ENCODE peak calls at places on chromosomes 13 and 19, in four cellular contexts. C is HL-60, Q is H1, R is HepG2. W is an unnamed sample.

GRCh38 chr19:17026706-17027427 is at the start of gene CPAMD8:
- DNase-seq in R (no peak), C (no peak), Q (no peak), W (peak)

GRCh38 chr13:51689597-51689996 is 105.3 kb downstream of the WDFY2 start:
- DNase-seq in R (peak), C (no peak), Q (no peak), W (no peak)

GRCh38 chr19:49701271-49701786 is 10.4 kb downstream of the CPT1C start:
- DNase-seq in Q (no peak), C (no peak), R (no peak), W (peak)

GRCh38 chr19:33677745-33678426 is 56.1 kb downstream of the CHST8 start:
- DNase-seq in C (no peak), Q (no peak), R (no peak), W (no peak)

GRCh38 chr19:40733149-40733548 is 16.2 kb downstream of the ITPKC start:
- DNase-seq in Q (no peak), C (no peak), R (no peak), W (no peak)

GRCh38 chr19:29804493-29804892 is 7.3 kb upstream of the CCNE1 start:
- DNase-seq in C (no peak), Q (no peak), R (no peak), W (no peak)

GRCh38 chr19:12789098-12789903 is 2.0 kb upstream of the JUNB start:
- DNase-seq in Q (no peak), R (no peak), C (no peak), W (no peak)

GRCh38 chr19:41792513-41793413 is 3.6 kb upstream of the CEACAM3 start:
- DNase-seq in C (peak), R (peak), Q (peak), W (peak)

GRCh38 chr19:44824758-44825157 is 15.9 kb downstream of the BCAM start:
- DNase-seq in C (no peak), R (no peak), Q (no peak), W (no peak)

GRCh38 chr13:111880185-111880584 is 186.8 kb upstream of the SOX1 start:
- DNase-seq in Q (no peak), C (no peak), R (no peak), W (no peak)

GRCh38 chr13:22235285-22235949 is 564.5 kb downstream of the FGF9 start:
- DNase-seq in C (no peak), R (no peak), Q (no peak), W (no peak)

GRCh38 chr13:109707044-109707794 is 79.2 kb downstream of the IRS2 start:
- DNase-seq in R (no peak), Q (no peak), C (no peak), W (no peak)

GRCh38 chr19:55097864-55098715 is 19.3 kb downstream of the PPP1R12C start:
- DNase-seq in R (no peak), Q (no peak), C (peak), W (no peak)

GRCh38 chr13:60150538-60150937 is 13.2 kb downstream of the DIAPH3 start:
- DNase-seq in C (no peak), Q (no peak), R (no peak), W (no peak)

GRCh38 chr19:23772668-23773063 is 14.0 kb upstream of the ZNF681 start:
- DNase-seq in Q (no peak), C (no peak), R (no peak), W (no peak)

GRCh38 chr19:45670670-45671453 is 2.8 kb downstream of the GIPR start:
- DNase-seq in Q (peak), R (peak), C (no peak), W (peak)

GRCh38 chr19:54390942-54391577 is 24.2 kb upstream of the TTYH1 start:
- DNase-seq in Q (no peak), C (no peak), R (peak), W (peak)

DNA sequence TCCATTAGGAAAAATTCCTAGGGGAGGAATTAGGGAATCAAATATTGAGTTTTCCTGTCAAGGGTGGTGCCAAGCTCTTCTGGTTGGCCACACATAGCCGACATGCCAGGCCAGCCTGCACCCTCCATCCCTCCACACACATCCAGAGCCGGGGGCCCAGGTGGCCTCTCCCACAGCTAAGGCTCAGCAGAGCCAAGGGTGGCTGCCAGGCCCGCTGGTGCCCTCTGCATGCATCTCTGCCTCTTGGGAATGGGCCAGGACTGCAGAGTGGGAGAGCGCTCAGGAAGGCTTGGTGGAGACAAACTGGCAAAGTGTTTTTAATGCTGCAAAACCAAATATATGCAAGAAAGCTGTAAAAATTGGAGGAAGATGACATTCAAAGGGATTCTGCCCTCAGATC is 42.7 kb upstream of the GAS6 start:
- DNase-seq in Q (no peak), R (no peak), C (no peak), W (no peak)
- TF ChIP-seq GABPA in Q (no peak), R (no peak), C (no peak), W (no peak)

GRCh38 chr13:105464249-105464648 is 1071.2 kb downstream of the EFNB2 start:
- DNase-seq in Q (no peak), R (no peak), C (no peak), W (no peak)

GRCh38 chr13:105462981-105463380 is 1072.5 kb downstream of the EFNB2 start:
- DNase-seq in R (no peak), C (no peak), Q (no peak), W (peak)

GRCh38 chr13:105465251-105465650 is 1070.2 kb downstream of the EFNB2 start:
- DNase-seq in C (no peak), Q (no peak), R (no peak), W (no peak)

GRCh38 chr13:105466376-105466775 is 1069.1 kb downstream of the EFNB2 start:
- DNase-seq in Q (no peak), R (no peak), C (no peak), W (no peak)

GRCh38 chr13:105465745-105466144 is 1069.7 kb downstream of the EFNB2 start:
- DNase-seq in R (no peak), C (no peak), Q (no peak), W (no peak)
- TF ChIP-seq GABPA in R (no peak), C (no peak), Q (no peak), W (no peak)

DNA sequence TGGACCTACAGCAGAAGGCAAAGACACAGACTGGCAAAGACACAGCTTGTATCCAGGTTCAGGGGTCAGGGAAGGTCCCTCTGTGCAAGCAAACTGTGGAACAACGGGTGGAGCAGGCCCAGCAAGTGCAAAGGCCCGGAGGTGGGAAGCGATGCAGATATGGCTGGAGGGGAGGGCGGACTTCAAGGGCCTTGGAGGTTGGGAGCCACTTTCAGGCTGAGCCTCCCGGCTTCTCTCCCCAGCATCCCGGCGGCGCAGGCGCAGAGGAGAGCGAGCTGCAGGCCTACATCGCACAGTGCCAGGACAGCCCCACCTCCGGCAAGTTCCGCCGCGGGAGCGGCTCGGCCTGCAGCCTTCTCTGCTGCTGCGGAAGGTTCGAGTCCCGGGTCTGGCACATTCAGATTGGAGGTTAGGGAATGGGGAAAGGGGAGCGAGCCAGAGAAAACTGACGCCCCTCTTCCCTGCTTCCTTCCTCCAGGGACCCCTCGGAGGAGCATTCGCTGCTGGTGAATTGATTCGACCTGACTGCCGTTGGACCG is 2.2 kb upstream of the PNPLA6 start:
- DNase-seq in Q (no peak), R (no peak), C (no peak), W (no peak)
- TF ChIP-seq GABPA in Q (no peak), R (no peak), C (no peak), W (no peak)

GRCh38 chr19:11323601-11324078 is 15.8 kb downstream of the RAB3D start:
- DNase-seq in Q (no peak), R (no peak), C (no peak), W (peak)

GRCh38 chr19:11325544-11325943 is 13.9 kb downstream of the RAB3D start:
- DNase-seq in C (no peak), R (no peak), Q (no peak), W (no peak)

GRCh38 chr19:11324748-11325389 is 14.6 kb downstream of the RAB3D start:
- DNase-seq in C (no peak), Q (no peak), R (no peak), W (peak)

GRCh38 chr19:11322269-11323024 is 17.0 kb downstream of the RAB3D start:
- DNase-seq in R (no peak), C (no peak), Q (no peak), W (no peak)

GRCh38 chr19:11324079-11324661 is 15.3 kb downstream of the RAB3D start:
- DNase-seq in R (peak), C (peak), Q (no peak), W (peak)
- TF ChIP-seq GABPA in R (peak), C (peak), Q (no peak), W (peak)

W was measured in SK-N-SH.